ENCODE peak calls at places on chromosome 6, in eight cellular contexts. K is left ventricle myocardium inferior, Y is Peyer's patch, G is fibroblast of lung, Q is neural progenitor cell, F is uterus, V is pancreas, T is SK-N-SH. I is an unnamed sample. For H3K4me1 and H3K27me3, the result is how much of the 10 kb centered on the place peaks cover.

GRCh38 chr6:107124934-107125348 is 9.6 kb upstream of the BEND3 start:
- DNase-seq in F (no peak), G (no peak), T (no peak), Q (peak), K (no peak), V (no peak), Y (no peak), I (no peak)

GRCh38 chr6:124888581-124889371 is 73.5 kb upstream of the RNF217 start:
- DNase-seq in V (no peak), Y (no peak), T (no peak), G (peak), F (no peak), K (no peak), Q (no peak), I (no peak)

GRCh38 chr6:8481727-8482126 is 46.4 kb upstream of the SLC35B3 start:
- DNase-seq in K (no peak), T (no peak), Q (peak), G (no peak), V (no peak), Y (no peak), F (no peak), I (no peak)

GRCh38 chr6:148422085-148422484 is 79.4 kb downstream of the SASH1 start:
- DNase-seq in Q (no peak), T (no peak), K (no peak), V (no peak), Y (no peak), F (no peak), G (no peak), I (no peak)

GRCh38 chr6:105839266-105839665 is 246.9 kb upstream of the PRDM1 start:
- DNase-seq in G (peak), T (no peak), Q (no peak), V (no peak), K (no peak), Y (no peak), F (no peak), I (no peak)

GRCh38 chr6:45822269-45822812 is 193.3 kb downstream of the CLIC5 start:
- DNase-seq in Q (no peak), K (no peak), V (no peak), T (no peak), Y (no peak), G (no peak), F (no peak), I (no peak)

GRCh38 chr6:118893095-118893881 is 664 bp upstream of the ASF1A start:
- DNase-seq in Q (no peak), T (no peak), K (no peak), Y (peak), F (peak), G (peak), V (peak), I (no peak)

GRCh38 chr6:24930386-24930785 is 5.4 kb downstream of the RIPOR2 start:
- DNase-seq in Q (peak), G (peak), T (no peak), F (peak), V (no peak), K (no peak), Y (no peak), I (no peak)

GRCh38 chr6:10613077-10613476 is 81.3 kb downstream of the C6orf52 start:
- DNase-seq in F (no peak), Q (no peak), G (peak), T (no peak), Y (no peak), V (no peak), K (no peak), I (no peak)

GRCh38 chr6:149336529-149336928 is 19.0 kb downstream of the TAB2 start:
- DNase-seq in Q (no peak), F (no peak), V (no peak), T (no peak), K (no peak), Y (no peak), G (peak), I (no peak)

GRCh38 chr6:139743629-139744028 is 369.2 kb upstream of the CITED2 start:
- DNase-seq in T (no peak), G (peak), Q (no peak), V (no peak), K (no peak), F (no peak), Y (no peak), I (no peak)

GRCh38 chr6:157761331-157761921 is 61.6 kb upstream of the SNX9 start:
- DNase-seq in F (no peak), T (no peak), K (no peak), V (no peak), Y (peak), Q (no peak), G (peak), I (no peak)
- H3K4me1 ChIP-seq in F (half or more), T (under half), K (half or more), V (under half), Y (under half), Q (under half), G (under half), I (under half)

GRCh38 chr6:34602318-34603111 is 46.4 kb upstream of the SPDEF start:
- DNase-seq in K (no peak), Q (no peak), Y (no peak), G (peak), T (no peak), V (peak), F (no peak), I (no peak)

GRCh38 chr6:34600101-34600500 is 44.0 kb upstream of the SPDEF start:
- DNase-seq in Q (no peak), Y (no peak), K (no peak), V (no peak), T (no peak), F (no peak), G (no peak), I (no peak)

GRCh38 chr6:34600796-34601195 is 44.7 kb upstream of the SPDEF start:
- DNase-seq in F (no peak), G (no peak), T (no peak), Q (no peak), Y (no peak), V (no peak), K (no peak), I (no peak)

GRCh38 chr6:34598725-34599124 is 42.6 kb upstream of the SPDEF start:
- DNase-seq in K (no peak), F (no peak), G (no peak), Q (no peak), T (no peak), V (no peak), Y (no peak), I (no peak)

DNA sequence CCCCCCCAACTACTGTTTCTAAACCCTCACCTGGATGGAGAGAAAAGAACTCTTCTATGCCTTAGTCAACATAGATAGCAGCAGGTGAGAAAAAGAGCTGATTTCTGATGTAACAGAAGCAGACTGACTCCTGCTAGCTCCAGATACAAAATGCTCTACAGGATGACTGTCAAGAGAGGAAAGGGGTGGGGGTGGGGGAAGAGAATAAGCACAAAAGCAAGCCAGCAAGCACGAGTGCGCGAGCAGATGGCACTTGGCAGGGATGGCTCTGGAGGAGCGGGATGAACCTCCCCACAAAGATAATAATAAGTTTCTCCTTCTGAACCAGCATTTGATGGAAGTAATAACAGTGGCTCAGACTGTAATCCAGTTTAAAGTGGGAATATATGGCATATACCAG is 45.6 kb upstream of the SPDEF start:
- DNase-seq in F (no peak), G (no peak), Q (peak), V (no peak), T (no peak), Y (no peak), K (no peak), I (no peak)
- H3K27ac ChIP-seq in F (no peak), G (no peak), Q (no peak), V (peak), T (no peak), Y (no peak), K (peak), I (no peak)

GRCh38 chr6:1613631-1614447 is 4.1 kb downstream of the FOXC1 start:
- DNase-seq in G (no peak), F (no peak), T (peak), K (no peak), Q (peak), Y (no peak), V (no peak), I (no peak)
- H3K27me3 ChIP-seq in G (under half), F (under half), T (under half), K (half or more), Q (half or more), Y (under half), V (under half), I (half or more)

GRCh38 chr6:90369651-90370050 is 73.0 kb upstream of the BACH2 start:
- DNase-seq in K (no peak), F (no peak), Y (no peak), Q (no peak), G (peak), V (no peak), T (no peak), I (no peak)
- H3K4me1 ChIP-seq in K (under half), F (under half), Y (under half), Q (under half), G (under half), V (under half), T (under half), I (under half)

DNA sequence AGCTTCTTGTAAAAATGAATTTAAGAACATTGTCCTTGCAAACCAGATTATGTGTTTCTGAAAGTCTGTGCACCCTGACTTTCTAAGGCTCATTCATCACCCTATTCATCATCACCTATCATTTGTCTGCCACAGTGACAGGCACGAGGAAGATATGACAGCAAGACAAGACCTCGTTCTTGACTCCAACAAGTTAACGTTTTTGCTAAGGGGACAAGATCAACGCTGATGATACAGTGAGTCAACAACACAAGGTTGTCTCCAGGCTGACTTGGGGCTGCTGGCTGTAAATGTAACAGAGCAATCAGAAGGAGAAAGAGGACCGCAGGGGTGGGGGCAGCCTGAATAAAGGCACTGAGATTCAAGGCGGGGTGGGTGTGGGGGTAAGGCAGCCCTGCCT is 94.2 kb downstream of the FOXC1 start:
- DNase-seq in K (no peak), Y (no peak), V (no peak), Q (no peak), G (no peak), F (no peak), T (no peak), I (no peak)
- H3K27ac ChIP-seq in K (no peak), Y (no peak), V (no peak), Q (no peak), G (no peak), F (no peak), T (no peak), I (no peak)

GRCh38 chr6:27281105-27281539 is 31.0 kb downstream of the POM121L2 start:
- DNase-seq in V (no peak), Q (no peak), G (no peak), Y (no peak), K (no peak), T (no peak), F (no peak), I (no peak)
- H3K27me3 ChIP-seq in V (under half), Q (half or more), G (under half), Y (under half), K (half or more), T (half or more), F (under half), I (half or more)

GRCh38 chr6:42400886-42401604 is 50.7 kb downstream of the TRERF1 start:
- DNase-seq in Q (no peak), Y (no peak), K (no peak), F (no peak), G (no peak), T (no peak), V (no peak), I (no peak)
- H3K4me1 ChIP-seq in Q (under half), Y (under half), K (under half), F (under half), G (under half), T (under half), V (under half), I (under half)